ENCODE peak calls at places on chromosomes 7 and 10, in nine cellular contexts. One of them, this sample, is unnamed.

GRCh38 chr7:149625339-149625946 is 127.8 kb upstream of the ZNF746 start:
- DNase-seq in CD8-positive, alpha-beta T cell: peak; percentile 54
- DNase-seq in non-pigmented ciliary epithelial cell: no peak
- DNase-seq in fibroblast of mammary gland: peak; percentile 70
- DNase-seq in AG09309: no peak
- DNase-seq in mucosa of descending colon: peak; percentile 73
- DNase-seq in stimulated activated CD8-positive, alpha-beta memory T cell treated with anti-CD3 and anti-CD28 coated beads, Interleukin-4, amount 100 ng/mL, for 4 hours: no peak
- DNase-seq in memory B cell: peak; percentile 38
- DNase-seq in GDM1: peak; percentile 17
- DNase-seq in this sample: no peak

GRCh38 chr7:137940656-137941518 is 61.0 kb downstream of the CREB3L2 start:
- DNase-seq in stimulated activated CD8-positive, alpha-beta memory T cell treated with anti-CD3 and anti-CD28 coated beads, Interleukin-4, amount 100 ng/mL, for 4 hours: no peak
- DNase-seq in CD8-positive, alpha-beta T cell: no peak
- DNase-seq in GDM1: no peak
- DNase-seq in fibroblast of mammary gland: peak; percentile 79
- DNase-seq in AG09309: no peak
- DNase-seq in non-pigmented ciliary epithelial cell: no peak
- DNase-seq in mucosa of descending colon: peak; percentile 41
- DNase-seq in memory B cell: no peak
- DNase-seq in this sample: peak; percentile 74

GRCh38 chr7:98110249-98111022 is 3.8 kb downstream of the LMTK2 start:
- DNase-seq in mucosa of descending colon: peak; percentile 55
- DNase-seq in GDM1: no peak
- DNase-seq in non-pigmented ciliary epithelial cell: no peak
- DNase-seq in stimulated activated CD8-positive, alpha-beta memory T cell treated with anti-CD3 and anti-CD28 coated beads, Interleukin-4, amount 100 ng/mL, for 4 hours: no peak
- DNase-seq in CD8-positive, alpha-beta T cell: no peak
- DNase-seq in memory B cell: no peak
- DNase-seq in fibroblast of mammary gland: no peak
- DNase-seq in AG09309: no peak
- DNase-seq in this sample: no peak

GRCh38 chr7:102012941-102013461 is 195.6 kb downstream of the CUX1 start:
- DNase-seq in mucosa of descending colon: no peak
- DNase-seq in stimulated activated CD8-positive, alpha-beta memory T cell treated with anti-CD3 and anti-CD28 coated beads, Interleukin-4, amount 100 ng/mL, for 4 hours: no peak
- DNase-seq in GDM1: no peak
- DNase-seq in CD8-positive, alpha-beta T cell: no peak
- DNase-seq in AG09309: no peak
- DNase-seq in fibroblast of mammary gland: no peak
- DNase-seq in non-pigmented ciliary epithelial cell: no peak
- DNase-seq in memory B cell: no peak
- DNase-seq in this sample: no peak

GRCh38 chr7:104979167-104979841 is 34.7 kb upstream of the KMT2E start:
- DNase-seq in fibroblast of mammary gland: peak; percentile 96
- DNase-seq in AG09309: peak; percentile 81
- DNase-seq in mucosa of descending colon: peak; percentile 55
- DNase-seq in memory B cell: no peak
- DNase-seq in stimulated activated CD8-positive, alpha-beta memory T cell treated with anti-CD3 and anti-CD28 coated beads, Interleukin-4, amount 100 ng/mL, for 4 hours: no peak
- DNase-seq in GDM1: peak; percentile 11
- DNase-seq in non-pigmented ciliary epithelial cell: no peak
- DNase-seq in CD8-positive, alpha-beta T cell: no peak
- DNase-seq in this sample: peak; percentile 93

GRCh38 chr7:123819001-123819400 is 26.0 kb upstream of the HYAL4 start:
- DNase-seq in non-pigmented ciliary epithelial cell: no peak
- DNase-seq in fibroblast of mammary gland: no peak
- DNase-seq in CD8-positive, alpha-beta T cell: no peak
- DNase-seq in stimulated activated CD8-positive, alpha-beta memory T cell treated with anti-CD3 and anti-CD28 coated beads, Interleukin-4, amount 100 ng/mL, for 4 hours: no peak
- DNase-seq in mucosa of descending colon: no peak
- DNase-seq in memory B cell: no peak
- DNase-seq in AG09309: no peak
- DNase-seq in GDM1: no peak
- DNase-seq in this sample: no peak

GRCh38 chr7:31071316-31071715 is 19.2 kb downstream of the ADCYAP1R1 start:
- DNase-seq in CD8-positive, alpha-beta T cell: no peak
- DNase-seq in memory B cell: no peak
- DNase-seq in mucosa of descending colon: no peak
- DNase-seq in stimulated activated CD8-positive, alpha-beta memory T cell treated with anti-CD3 and anti-CD28 coated beads, Interleukin-4, amount 100 ng/mL, for 4 hours: no peak
- DNase-seq in non-pigmented ciliary epithelial cell: no peak
- DNase-seq in GDM1: no peak
- DNase-seq in fibroblast of mammary gland: no peak
- DNase-seq in AG09309: no peak
- DNase-seq in this sample: no peak

GRCh38 chr10:114328876-114329275 is 75.4 kb downstream of the AFAP1L2 start:
- DNase-seq in CD8-positive, alpha-beta T cell: no peak
- DNase-seq in stimulated activated CD8-positive, alpha-beta memory T cell treated with anti-CD3 and anti-CD28 coated beads, Interleukin-4, amount 100 ng/mL, for 4 hours: no peak
- DNase-seq in non-pigmented ciliary epithelial cell: no peak
- DNase-seq in GDM1: no peak
- DNase-seq in mucosa of descending colon: no peak
- DNase-seq in fibroblast of mammary gland: no peak
- DNase-seq in AG09309: no peak
- DNase-seq in memory B cell: no peak
- DNase-seq in this sample: no peak

GRCh38 chr7:140275069-140275961 is 98.5 kb upstream of the KDM7A start:
- DNase-seq in CD8-positive, alpha-beta T cell: no peak
- DNase-seq in AG09309: peak; percentile 3
- DNase-seq in non-pigmented ciliary epithelial cell: no peak
- DNase-seq in stimulated activated CD8-positive, alpha-beta memory T cell treated with anti-CD3 and anti-CD28 coated beads, Interleukin-4, amount 100 ng/mL, for 4 hours: no peak
- DNase-seq in fibroblast of mammary gland: peak; percentile 12
- DNase-seq in memory B cell: no peak
- DNase-seq in GDM1: no peak
- DNase-seq in mucosa of descending colon: no peak
- DNase-seq in this sample: no peak

GRCh38 chr7:16695621-16696237 is 49.7 kb downstream of the BZW2 start:
- DNase-seq in non-pigmented ciliary epithelial cell: peak; percentile 52
- DNase-seq in CD8-positive, alpha-beta T cell: no peak
- DNase-seq in mucosa of descending colon: peak; percentile 76
- DNase-seq in memory B cell: peak; percentile 15
- DNase-seq in fibroblast of mammary gland: peak; percentile 76
- DNase-seq in stimulated activated CD8-positive, alpha-beta memory T cell treated with anti-CD3 and anti-CD28 coated beads, Interleukin-4, amount 100 ng/mL, for 4 hours: no peak
- DNase-seq in AG09309: no peak
- DNase-seq in GDM1: peak; percentile 12
- DNase-seq in this sample: no peak

GRCh38 chr7:156739596-156739995 is 99.0 kb downstream of the RNF32 start:
- DNase-seq in GDM1: no peak
- DNase-seq in stimulated activated CD8-positive, alpha-beta memory T cell treated with anti-CD3 and anti-CD28 coated beads, Interleukin-4, amount 100 ng/mL, for 4 hours: no peak
- DNase-seq in AG09309: no peak
- DNase-seq in non-pigmented ciliary epithelial cell: no peak
- DNase-seq in CD8-positive, alpha-beta T cell: no peak
- DNase-seq in mucosa of descending colon: no peak
- DNase-seq in memory B cell: no peak
- DNase-seq in fibroblast of mammary gland: no peak
- DNase-seq in this sample: no peak

GRCh38 chr10:73906524-73907447 is 4.1 kb upstream of the PLAU start:
- DNase-seq in fibroblast of mammary gland: peak; percentile 99
- DNase-seq in GDM1: peak; percentile 40
- DNase-seq in AG09309: peak; percentile 95
- DNase-seq in non-pigmented ciliary epithelial cell: peak; percentile 93
- DNase-seq in mucosa of descending colon: peak; percentile 50
- DNase-seq in CD8-positive, alpha-beta T cell: no peak
- DNase-seq in memory B cell: no peak
- DNase-seq in stimulated activated CD8-positive, alpha-beta memory T cell treated with anti-CD3 and anti-CD28 coated beads, Interleukin-4, amount 100 ng/mL, for 4 hours: no peak
- DNase-seq in this sample: peak; percentile 98

GRCh38 chr10:30999084-30999712 is 32.5 kb downstream of the ZNF438 start:
- DNase-seq in memory B cell: no peak
- DNase-seq in fibroblast of mammary gland: peak; percentile 75
- DNase-seq in mucosa of descending colon: peak; percentile 21
- DNase-seq in CD8-positive, alpha-beta T cell: no peak
- DNase-seq in GDM1: peak; percentile 31
- DNase-seq in non-pigmented ciliary epithelial cell: no peak
- DNase-seq in AG09309: no peak
- DNase-seq in stimulated activated CD8-positive, alpha-beta memory T cell treated with anti-CD3 and anti-CD28 coated beads, Interleukin-4, amount 100 ng/mL, for 4 hours: no peak
- DNase-seq in this sample: no peak

GRCh38 chr7:70764004-70764691 is 367.8 kb upstream of the GALNT17 start:
- DNase-seq in fibroblast of mammary gland: no peak
- DNase-seq in stimulated activated CD8-positive, alpha-beta memory T cell treated with anti-CD3 and anti-CD28 coated beads, Interleukin-4, amount 100 ng/mL, for 4 hours: no peak
- DNase-seq in CD8-positive, alpha-beta T cell: no peak
- DNase-seq in mucosa of descending colon: no peak
- DNase-seq in GDM1: no peak
- DNase-seq in AG09309: no peak
- DNase-seq in memory B cell: no peak
- DNase-seq in non-pigmented ciliary epithelial cell: no peak
- DNase-seq in this sample: no peak

GRCh38 chr7:7808156-7808555 is 89.7 kb upstream of the RPA3 start:
- DNase-seq in GDM1: no peak
- DNase-seq in stimulated activated CD8-positive, alpha-beta memory T cell treated with anti-CD3 and anti-CD28 coated beads, Interleukin-4, amount 100 ng/mL, for 4 hours: no peak
- DNase-seq in memory B cell: no peak
- DNase-seq in non-pigmented ciliary epithelial cell: peak; percentile 20
- DNase-seq in CD8-positive, alpha-beta T cell: no peak
- DNase-seq in fibroblast of mammary gland: peak; percentile 85
- DNase-seq in mucosa of descending colon: no peak
- DNase-seq in AG09309: no peak
- DNase-seq in this sample: peak; percentile 62

GRCh38 chr7:21256310-21256877 is 171.5 kb upstream of the SP4 start:
- DNase-seq in memory B cell: no peak
- DNase-seq in CD8-positive, alpha-beta T cell: no peak
- DNase-seq in AG09309: no peak
- DNase-seq in mucosa of descending colon: peak; percentile 68
- DNase-seq in non-pigmented ciliary epithelial cell: peak; percentile 24
- DNase-seq in fibroblast of mammary gland: peak; percentile 53
- DNase-seq in stimulated activated CD8-positive, alpha-beta memory T cell treated with anti-CD3 and anti-CD28 coated beads, Interleukin-4, amount 100 ng/mL, for 4 hours: no peak
- DNase-seq in GDM1: no peak
- DNase-seq in this sample: peak; percentile 8

GRCh38 chr10:92696606-92697383 is 7.0 kb downstream of the HHEX start:
- DNase-seq in stimulated activated CD8-positive, alpha-beta memory T cell treated with anti-CD3 and anti-CD28 coated beads, Interleukin-4, amount 100 ng/mL, for 4 hours: no peak
- DNase-seq in CD8-positive, alpha-beta T cell: no peak
- DNase-seq in AG09309: no peak
- DNase-seq in memory B cell: no peak
- DNase-seq in mucosa of descending colon: no peak
- DNase-seq in fibroblast of mammary gland: no peak
- DNase-seq in GDM1: no peak
- DNase-seq in non-pigmented ciliary epithelial cell: no peak
- DNase-seq in this sample: no peak

GRCh38 chr10:86057708-86058107 is 308.9 kb downstream of the GRID1 start:
- DNase-seq in fibroblast of mammary gland: no peak
- DNase-seq in GDM1: no peak
- DNase-seq in memory B cell: no peak
- DNase-seq in AG09309: no peak
- DNase-seq in non-pigmented ciliary epithelial cell: no peak
- DNase-seq in stimulated activated CD8-positive, alpha-beta memory T cell treated with anti-CD3 and anti-CD28 coated beads, Interleukin-4, amount 100 ng/mL, for 4 hours: no peak
- DNase-seq in mucosa of descending colon: no peak
- DNase-seq in CD8-positive, alpha-beta T cell: no peak
- DNase-seq in this sample: no peak

GRCh38 chr10:12907651-12908050 is 93.9 kb downstream of the CCDC3 start:
- DNase-seq in stimulated activated CD8-positive, alpha-beta memory T cell treated with anti-CD3 and anti-CD28 coated beads, Interleukin-4, amount 100 ng/mL, for 4 hours: no peak
- DNase-seq in GDM1: no peak
- DNase-seq in memory B cell: no peak
- DNase-seq in non-pigmented ciliary epithelial cell: no peak
- DNase-seq in AG09309: no peak
- DNase-seq in mucosa of descending colon: no peak
- DNase-seq in CD8-positive, alpha-beta T cell: no peak
- DNase-seq in fibroblast of mammary gland: peak; percentile 79
- DNase-seq in this sample: no peak

GRCh38 chr10:132705173-132705572 is 80.8 kb downstream of the NKX6-2 start:
- DNase-seq in AG09309: no peak
- DNase-seq in CD8-positive, alpha-beta T cell: no peak
- DNase-seq in fibroblast of mammary gland: no peak
- DNase-seq in stimulated activated CD8-positive, alpha-beta memory T cell treated with anti-CD3 and anti-CD28 coated beads, Interleukin-4, amount 100 ng/mL, for 4 hours: no peak
- DNase-seq in mucosa of descending colon: no peak
- DNase-seq in memory B cell: no peak
- DNase-seq in non-pigmented ciliary epithelial cell: no peak
- DNase-seq in GDM1: no peak
- DNase-seq in this sample: no peak

GRCh38 chr7:44396931-44397525 is 71.6 kb upstream of the CAMK2B start:
- DNase-seq in memory B cell: no peak
- DNase-seq in mucosa of descending colon: no peak
- DNase-seq in GDM1: no peak
- DNase-seq in CD8-positive, alpha-beta T cell: no peak
- DNase-seq in non-pigmented ciliary epithelial cell: no peak
- DNase-seq in fibroblast of mammary gland: peak; percentile 26
- DNase-seq in AG09309: no peak
- DNase-seq in stimulated activated CD8-positive, alpha-beta memory T cell treated with anti-CD3 and anti-CD28 coated beads, Interleukin-4, amount 100 ng/mL, for 4 hours: no peak
- DNase-seq in this sample: no peak

GRCh38 chr10:72276013-72276387 is 2.3 kb downstream of the DDIT4 start:
- DNase-seq in AG09309: no peak
- DNase-seq in mucosa of descending colon: peak; percentile 66
- DNase-seq in stimulated activated CD8-positive, alpha-beta memory T cell treated with anti-CD3 and anti-CD28 coated beads, Interleukin-4, amount 100 ng/mL, for 4 hours: no peak
- DNase-seq in memory B cell: no peak
- DNase-seq in non-pigmented ciliary epithelial cell: no peak
- DNase-seq in CD8-positive, alpha-beta T cell: peak; percentile 41
- DNase-seq in fibroblast of mammary gland: peak; percentile 47
- DNase-seq in GDM1: no peak
- DNase-seq in this sample: no peak

GRCh38 chr7:55074008-55074499 is 55.2 kb downstream of the EGFR start:
- DNase-seq in memory B cell: peak; percentile 29
- DNase-seq in stimulated activated CD8-positive, alpha-beta memory T cell treated with anti-CD3 and anti-CD28 coated beads, Interleukin-4, amount 100 ng/mL, for 4 hours: no peak
- DNase-seq in fibroblast of mammary gland: peak; percentile 93
- DNase-seq in CD8-positive, alpha-beta T cell: peak; percentile 58
- DNase-seq in GDM1: no peak
- DNase-seq in mucosa of descending colon: peak; percentile 93
- DNase-seq in non-pigmented ciliary epithelial cell: no peak
- DNase-seq in AG09309: no peak
- DNase-seq in this sample: no peak

GRCh38 chr7:127903913-127904705 is 127.1 kb downstream of the LRRC4 start:
- DNase-seq in non-pigmented ciliary epithelial cell: no peak
- DNase-seq in CD8-positive, alpha-beta T cell: no peak
- DNase-seq in memory B cell: no peak
- DNase-seq in stimulated activated CD8-positive, alpha-beta memory T cell treated with anti-CD3 and anti-CD28 coated beads, Interleukin-4, amount 100 ng/mL, for 4 hours: no peak
- DNase-seq in AG09309: no peak
- DNase-seq in fibroblast of mammary gland: no peak
- DNase-seq in GDM1: no peak
- DNase-seq in mucosa of descending colon: no peak
- DNase-seq in this sample: no peak

This sample was measured in skeletal muscle cell.